ENCODE peak calls at places on chromosomes 7 and 10, in eight cellular contexts. X, W, P, N, R, O, Z and S are unnamed samples. For H3K4me1, the result is how much of the 10 kb centered on the place peaks cover.

GRCh38 chr10:131747251-131747650 is 153.6 kb upstream of the PPP2R2D start:
- DNase-seq in P (no peak), O (no peak), W (no peak), R (no peak), Z (no peak), X (peak), N (no peak), S (no peak)

GRCh38 chr10:86583983-86584382 is 62.4 kb upstream of the WAPL start:
- DNase-seq in X (no peak), W (no peak), Z (no peak), P (peak), R (peak), N (no peak), O (no peak), S (no peak)

GRCh38 chr7:46900312-46901263 is 681.3 kb downstream of the TNS3 start:
- DNase-seq in Z (no peak), O (no peak), N (no peak), W (no peak), P (no peak), R (no peak), X (no peak), S (no peak)

GRCh38 chr7:48158404-48158803 is 12.9 kb upstream of the ABCA13 start:
- DNase-seq in P (no peak), Z (no peak), N (no peak), X (no peak), W (no peak), O (no peak), R (no peak), S (no peak)

GRCh38 chr7:516606-517456 is 2.8 kb downstream of the PDGFA start:
- DNase-seq in X (no peak), P (peak), O (no peak), Z (peak), R (peak), N (peak), W (no peak), S (peak)

GRCh38 chr7:28738384-28738783 is 219.7 kb downstream of the TRIL start:
- DNase-seq in X (no peak), W (no peak), N (no peak), Z (no peak), P (no peak), O (no peak), R (no peak), S (no peak)

GRCh38 chr10:123841560-123841959 is 50.0 kb downstream of the CPXM2 start:
- DNase-seq in W (no peak), R (no peak), O (no peak), N (no peak), P (no peak), Z (no peak), X (no peak), S (no peak)

GRCh38 chr7:67455508-67455907 is 458.9 kb downstream of the TYW1 start:
- DNase-seq in Z (no peak), X (no peak), R (no peak), W (no peak), N (no peak), O (no peak), P (no peak), S (no peak)

GRCh38 chr10:133276435-133277201 is at the start of gene ADAM8:
- DNase-seq in N (no peak), Z (peak), W (no peak), O (peak), X (no peak), R (peak), P (no peak), S (peak)

GRCh38 chr7:2851499-2851898 is 7.4 kb upstream of the GNA12 start:
- DNase-seq in Z (no peak), N (no peak), W (no peak), P (no peak), R (no peak), O (no peak), X (no peak), S (no peak)

GRCh38 chr7:51321961-51322515 is 5.4 kb upstream of the COBL start:
- DNase-seq in X (no peak), P (no peak), Z (no peak), O (no peak), W (no peak), R (no peak), N (no peak), S (no peak)

GRCh38 chr10:107847620-107848019 is 683.1 kb upstream of the SORCS1 start:
- DNase-seq in N (no peak), W (no peak), O (no peak), Z (no peak), X (no peak), R (no peak), P (no peak), S (no peak)

GRCh38 chr7:154503962-154504550 is 451.9 kb downstream of the DPP6 start:
- DNase-seq in X (no peak), N (no peak), Z (no peak), P (peak), R (peak), W (no peak), O (no peak), S (no peak)

GRCh38 chr10:23516530-23516929 is 77.7 kb downstream of the OTUD1 start:
- DNase-seq in O (no peak), Z (no peak), P (peak), R (no peak), X (no peak), W (no peak), N (no peak), S (no peak)

GRCh38 chr10:62093863-62094291 is 174.8 kb downstream of the RTKN2 start:
- DNase-seq in Z (no peak), P (peak), O (no peak), R (no peak), X (no peak), W (no peak), N (no peak), S (no peak)

GRCh38 chr7:14639801-14640200 is 262.8 kb downstream of the DGKB start:
- DNase-seq in R (no peak), X (no peak), P (no peak), N (no peak), Z (no peak), O (no peak), W (no peak), S (no peak)

GRCh38 chr7:93265220-93265619 is 33.1 kb downstream of the VPS50 start:
- DNase-seq in W (no peak), N (no peak), X (no peak), P (peak), O (no peak), R (no peak), Z (no peak), S (no peak)

GRCh38 chr7:131109757-131110293 is 217.9 kb upstream of the MKLN1 start:
- DNase-seq in O (peak), X (peak), P (peak), W (no peak), Z (peak), R (peak), N (peak), S (peak)

GRCh38 chr10:48658243-48658888 is 26.3 kb upstream of the WDFY4 start:
- DNase-seq in P (peak), Z (peak), O (peak), N (peak), X (peak), R (peak), W (no peak), S (peak)

GRCh38 chr10:124035928-124036558 is 57.4 kb downstream of the CHST15 start:
- DNase-seq in X (no peak), O (peak), Z (peak), R (peak), N (peak), P (peak), W (peak), S (peak)

GRCh38 chr7:100066953-100067352 is 14.6 kb downstream of the ZNF3 start:
- DNase-seq in P (no peak), O (no peak), X (peak), Z (no peak), W (no peak), N (no peak), R (no peak), S (no peak)

GRCh38 chr7:83731154-83731553 is 82.2 kb upstream of the SEMA3E start:
- DNase-seq in X (no peak), O (no peak), R (no peak), N (no peak), Z (no peak), W (no peak), P (no peak), S (no peak)

GRCh38 chr7:7581531-7582179 is 15.0 kb downstream of the MIOS start:
- DNase-seq in O (no peak), R (no peak), P (no peak), X (no peak), Z (no peak), N (no peak), W (no peak), S (no peak)

GRCh38 chr10:132186488-132187413 is at the start of gene DPYSL4:
- DNase-seq in Z (no peak), P (no peak), X (no peak), W (no peak), R (peak), O (no peak), N (no peak), S (no peak)

GRCh38 chr10:949446-949845 is 17.9 kb upstream of the LARP4B start:
- DNase-seq in X (no peak), W (no peak), R (no peak), N (no peak), P (no peak), Z (no peak), O (no peak), S (no peak)

GRCh38 chr7:84162584-84162983 is 32.0 kb downstream of the SEMA3A start:
- DNase-seq in O (no peak), X (no peak), Z (no peak), N (no peak), P (no peak), R (no peak), W (no peak), S (no peak)

GRCh38 chr10:69360485-69361302 is 56.0 kb downstream of the TACR2 start:
- DNase-seq in Z (peak), R (no peak), N (peak), P (no peak), O (peak), X (peak), W (no peak), S (peak)

GRCh38 chr7:55339033-55339995 is 25.8 kb upstream of the LANCL2 start:
- DNase-seq in O (no peak), P (no peak), W (no peak), Z (no peak), N (no peak), X (no peak), R (no peak), S (no peak)

GRCh38 chr7:20783716-20784310 is 2.9 kb downstream of the SP8 start:
- DNase-seq in Z (no peak), R (no peak), P (no peak), N (no peak), O (no peak), X (no peak), W (no peak), S (no peak)

GRCh38 chr10:116688241-116688711 is 54.1 kb downstream of the HSPA12A start:
- DNase-seq in R (no peak), Z (no peak), X (peak), P (no peak), O (no peak), N (peak), W (no peak), S (no peak)

GRCh38 chr10:73771722-73772279 is 10.0 kb upstream of the CHCHD1 start:
- DNase-seq in O (no peak), R (peak), X (peak), N (peak), P (peak), Z (peak), W (no peak), S (peak)

GRCh38 chr10:104028823-104029527 is 56.7 kb downstream of the COL17A1 start:
- DNase-seq in R (no peak), Z (no peak), O (no peak), X (no peak), W (no peak), N (no peak), P (no peak), S (no peak)
- TF ChIP-seq CTCF in R (no peak), Z (no peak), O (no peak), X (no peak), W (no peak), N (no peak), P (no peak), S (no peak)

GRCh38 chr10:24723386-24723787 is 300 bp downstream of the ARHGAP21 start:
- DNase-seq in R (no peak), X (peak), P (no peak), W (no peak), N (peak), O (no peak), Z (peak), S (peak)

GRCh38 chr10:24722676-24723385 is 856 bp downstream of the ARHGAP21 start:
- DNase-seq in X (peak), Z (peak), R (peak), W (no peak), O (peak), P (peak), N (peak), S (peak)

GRCh38 chr10:24721254-24722106 is 2.2 kb downstream of the ARHGAP21 start:
- DNase-seq in P (no peak), R (peak), N (no peak), O (peak), W (no peak), X (peak), Z (peak), S (peak)

GRCh38 chr10:24723788-24724380 is at the start of gene ARHGAP21:
- DNase-seq in R (peak), Z (peak), W (no peak), O (peak), P (no peak), X (peak), N (peak), S (peak)

GRCh38 chr10:24722131-24722675 is 1.5 kb downstream of the ARHGAP21 start:
- DNase-seq in O (no peak), N (no peak), X (no peak), R (no peak), Z (no peak), P (no peak), W (no peak), S (no peak)
- H3K4me1 ChIP-seq in O (half or more), N (under half), X (under half), R (under half), Z (under half), P (under half), W (under half), S (under half)

DNA sequence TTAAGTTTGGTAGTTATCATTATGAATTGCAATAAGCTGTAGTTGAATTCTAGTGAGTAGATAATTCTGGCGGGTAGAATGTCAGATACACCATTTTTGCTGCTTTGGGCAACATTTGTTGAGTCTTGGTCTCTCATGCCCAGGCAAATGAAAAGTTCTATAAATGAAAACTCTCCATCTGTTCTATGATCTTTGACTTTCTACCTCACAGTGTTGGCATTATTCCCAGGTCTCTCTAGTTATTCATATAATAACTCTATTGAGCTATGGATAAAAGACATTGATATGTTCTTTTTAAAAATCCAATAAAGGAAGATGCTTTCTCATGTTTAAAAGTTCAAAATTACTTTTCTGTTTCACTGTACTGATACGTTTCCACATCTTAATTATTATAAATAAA is 415.3 kb upstream of the SEMA3D start:
- DNase-seq in R (no peak), N (no peak), X (no peak), O (no peak), W (no peak), P (no peak), Z (no peak), S (no peak)
- TF ChIP-seq EP300 in R (no peak), N (no peak), X (no peak), O (no peak), W (no peak), P (no peak), Z (no peak), S (no peak)

DNA sequence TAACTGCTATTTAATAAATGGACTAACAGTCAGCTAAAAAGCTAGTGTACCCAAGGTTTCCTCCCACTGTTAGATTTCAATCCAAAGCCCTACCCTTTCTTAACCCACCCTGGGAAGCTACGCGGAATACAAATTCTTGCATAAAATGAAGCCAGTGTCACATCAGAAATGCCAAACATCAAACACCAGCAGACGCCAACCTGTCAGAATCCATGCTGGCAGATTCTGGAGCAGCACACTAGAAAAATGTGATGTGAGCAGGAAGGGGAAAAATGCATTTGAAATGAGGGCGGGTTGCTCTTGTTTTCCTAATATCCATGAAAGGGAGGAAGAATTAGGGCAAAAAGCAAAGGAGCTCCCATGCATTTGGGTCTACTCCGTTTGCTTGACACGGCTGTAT is 16.1 kb upstream of the JCAD start:
- DNase-seq in O (no peak), P (no peak), W (no peak), Z (no peak), R (no peak), X (no peak), N (no peak), S (no peak)
- TF ChIP-seq CTCF in O (no peak), P (no peak), W (no peak), Z (no peak), R (no peak), X (no peak), N (no peak), S (no peak)

DNA sequence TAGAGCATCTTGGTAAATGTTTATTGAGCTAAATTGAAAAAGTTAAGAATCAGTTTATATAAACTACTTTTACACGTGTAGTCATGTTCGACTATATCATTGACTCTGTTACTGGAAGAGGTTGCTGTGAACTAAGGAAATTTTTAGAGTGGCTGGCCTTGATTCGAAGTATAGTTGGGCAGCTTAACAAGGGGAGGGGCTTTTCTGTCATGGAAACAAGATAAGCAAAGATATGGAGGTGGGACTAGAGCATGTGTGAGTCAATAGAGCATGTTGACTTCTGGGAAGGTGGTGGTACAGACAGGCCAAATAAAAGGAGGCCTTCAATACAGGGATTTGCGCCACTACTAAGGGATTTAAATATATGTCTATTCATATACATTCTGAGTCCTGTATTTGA is 7.6 kb downstream of the ATP5F1C start:
- DNase-seq in Z (no peak), P (peak), X (no peak), W (no peak), R (peak), O (no peak), N (no peak), S (no peak)
- H3K4me1 ChIP-seq in Z (under half), P (half or more), X (under half), W (under half), R (under half), O (under half), N (under half), S (under half)

GRCh38 chr10:100104300-100104699 is 22.6 kb upstream of the CPN1 start:
- DNase-seq in N (no peak), X (no peak), P (no peak), W (no peak), Z (no peak), R (no peak), O (no peak), S (no peak)
- TF ChIP-seq EP300 in N (no peak), X (no peak), P (no peak), W (no peak), Z (no peak), R (no peak), O (no peak), S (no peak)

GRCh38 chr10:110118891-110119621 is 88.3 kb upstream of the MXI1 start:
- DNase-seq in N (no peak), W (no peak), Z (no peak), O (no peak), X (no peak), P (no peak), R (no peak), S (no peak)

GRCh38 chr10:110129490-110129889 is 77.9 kb upstream of the MXI1 start:
- DNase-seq in X (no peak), R (no peak), N (no peak), Z (no peak), P (no peak), W (no peak), O (no peak), S (no peak)

GRCh38 chr10:110123594-110123993 is 83.8 kb upstream of the MXI1 start:
- DNase-seq in Z (no peak), N (no peak), O (no peak), P (no peak), X (no peak), W (no peak), R (no peak), S (no peak)
- TF ChIP-seq CTCF in Z (no peak), N (no peak), O (no peak), P (no peak), X (no peak), W (no peak), R (no peak), S (no peak)